ENCODE peak calls at places on chromosome 12, in five cellular contexts. One of them, this sample, is unnamed.

GRCh38 chr12:46676797-46677520 is 148.8 kb downstream of the SLC38A4 start:
- DNase-seq in left ventricle myocardium inferior: no peak
- DNase-seq in cardiac muscle cell: no peak
- DNase-seq in sigmoid colon: no peak
- DNase-seq in fibroblast of mammary gland: no peak
- DNase-seq in this sample: peak; percentile 30

GRCh38 chr12:46376579-46376978 is 4.0 kb upstream of the SLC38A2 start:
- DNase-seq in sigmoid colon: no peak
- DNase-seq in cardiac muscle cell: no peak
- DNase-seq in left ventricle myocardium inferior: no peak
- DNase-seq in fibroblast of mammary gland: no peak
- DNase-seq in this sample: no peak

GRCh38 chr12:6233121-6233971 is 33.1 kb downstream of the CD9 start:
- DNase-seq in sigmoid colon: no peak
- DNase-seq in left ventricle myocardium inferior: no peak
- DNase-seq in cardiac muscle cell: no peak
- DNase-seq in fibroblast of mammary gland: no peak
- DNase-seq in this sample: peak; percentile 77

GRCh38 chr12:76586764-76587395 is 27.3 kb upstream of the OSBPL8 start:
- DNase-seq in cardiac muscle cell: peak; percentile 72
- DNase-seq in fibroblast of mammary gland: peak; percentile 67
- DNase-seq in left ventricle myocardium inferior: no peak
- DNase-seq in sigmoid colon: no peak
- DNase-seq in this sample: no peak

GRCh38 chr12:22238211-22238610 is 96.3 kb downstream of the ST8SIA1 start:
- DNase-seq in fibroblast of mammary gland: no peak
- DNase-seq in cardiac muscle cell: no peak
- DNase-seq in left ventricle myocardium inferior: no peak
- DNase-seq in sigmoid colon: no peak
- DNase-seq in this sample: no peak

GRCh38 chr12:553216-554000 is 93.7 kb downstream of the B4GALNT3 start:
- DNase-seq in cardiac muscle cell: no peak
- DNase-seq in left ventricle myocardium inferior: no peak
- DNase-seq in sigmoid colon: no peak
- DNase-seq in fibroblast of mammary gland: no peak
- DNase-seq in this sample: no peak

GRCh38 chr12:46722737-46723136 is 103.1 kb downstream of the SLC38A4 start:
- DNase-seq in left ventricle myocardium inferior: peak; percentile 14
- DNase-seq in sigmoid colon: no peak
- DNase-seq in fibroblast of mammary gland: peak; percentile 75
- DNase-seq in cardiac muscle cell: peak; percentile 20
- DNase-seq in this sample: no peak

GRCh38 chr12:71503579-71504470 is 64.2 kb downstream of the LGR5 start:
- DNase-seq in sigmoid colon: no peak
- DNase-seq in fibroblast of mammary gland: no peak
- DNase-seq in cardiac muscle cell: no peak
- DNase-seq in left ventricle myocardium inferior: no peak
- DNase-seq in this sample: peak; percentile 4

GRCh38 chr12:78584695-78585094 is 279.9 kb upstream of the SYT1 start:
- DNase-seq in sigmoid colon: no peak
- DNase-seq in left ventricle myocardium inferior: no peak
- DNase-seq in cardiac muscle cell: peak; percentile 12
- DNase-seq in fibroblast of mammary gland: peak; percentile 45
- DNase-seq in this sample: no peak

GRCh38 chr12:17304503-17305347 is 698.8 kb upstream of the LMO3 start:
- DNase-seq in left ventricle myocardium inferior: no peak
- DNase-seq in sigmoid colon: no peak
- DNase-seq in fibroblast of mammary gland: peak; percentile 46
- DNase-seq in cardiac muscle cell: no peak
- DNase-seq in this sample: no peak

GRCh38 chr12:123139926-123140674 is 10.8 kb downstream of the PITPNM2 start:
- DNase-seq in fibroblast of mammary gland: peak; percentile 60
- DNase-seq in left ventricle myocardium inferior: no peak
- DNase-seq in cardiac muscle cell: peak; percentile 38
- DNase-seq in sigmoid colon: no peak
- DNase-seq in this sample: no peak

GRCh38 chr12:62259311-62259992 is 752 bp upstream of the USP15 start:
- DNase-seq in cardiac muscle cell: no peak
- DNase-seq in left ventricle myocardium inferior: no peak
- DNase-seq in sigmoid colon: no peak
- DNase-seq in fibroblast of mammary gland: no peak
- DNase-seq in this sample: peak; percentile 41

GRCh38 chr12:62258231-62258630 is 2.0 kb upstream of the USP15 start:
- DNase-seq in left ventricle myocardium inferior: no peak
- DNase-seq in fibroblast of mammary gland: no peak
- DNase-seq in sigmoid colon: no peak
- DNase-seq in cardiac muscle cell: no peak
- DNase-seq in this sample: no peak

GRCh38 chr12:62259993-62260732 is at the start of gene USP15:
- DNase-seq in sigmoid colon: peak; percentile 98
- DNase-seq in left ventricle myocardium inferior: peak; percentile 97
- DNase-seq in cardiac muscle cell: peak; percentile 99
- DNase-seq in fibroblast of mammary gland: peak; percentile 95
- DNase-seq in this sample: peak; percentile 98

GRCh38 chr12:62261876-62262275 is 1.7 kb downstream of the USP15 start:
- DNase-seq in fibroblast of mammary gland: no peak
- DNase-seq in sigmoid colon: no peak
- DNase-seq in left ventricle myocardium inferior: no peak
- DNase-seq in cardiac muscle cell: no peak
- DNase-seq in this sample: no peak

DNA sequence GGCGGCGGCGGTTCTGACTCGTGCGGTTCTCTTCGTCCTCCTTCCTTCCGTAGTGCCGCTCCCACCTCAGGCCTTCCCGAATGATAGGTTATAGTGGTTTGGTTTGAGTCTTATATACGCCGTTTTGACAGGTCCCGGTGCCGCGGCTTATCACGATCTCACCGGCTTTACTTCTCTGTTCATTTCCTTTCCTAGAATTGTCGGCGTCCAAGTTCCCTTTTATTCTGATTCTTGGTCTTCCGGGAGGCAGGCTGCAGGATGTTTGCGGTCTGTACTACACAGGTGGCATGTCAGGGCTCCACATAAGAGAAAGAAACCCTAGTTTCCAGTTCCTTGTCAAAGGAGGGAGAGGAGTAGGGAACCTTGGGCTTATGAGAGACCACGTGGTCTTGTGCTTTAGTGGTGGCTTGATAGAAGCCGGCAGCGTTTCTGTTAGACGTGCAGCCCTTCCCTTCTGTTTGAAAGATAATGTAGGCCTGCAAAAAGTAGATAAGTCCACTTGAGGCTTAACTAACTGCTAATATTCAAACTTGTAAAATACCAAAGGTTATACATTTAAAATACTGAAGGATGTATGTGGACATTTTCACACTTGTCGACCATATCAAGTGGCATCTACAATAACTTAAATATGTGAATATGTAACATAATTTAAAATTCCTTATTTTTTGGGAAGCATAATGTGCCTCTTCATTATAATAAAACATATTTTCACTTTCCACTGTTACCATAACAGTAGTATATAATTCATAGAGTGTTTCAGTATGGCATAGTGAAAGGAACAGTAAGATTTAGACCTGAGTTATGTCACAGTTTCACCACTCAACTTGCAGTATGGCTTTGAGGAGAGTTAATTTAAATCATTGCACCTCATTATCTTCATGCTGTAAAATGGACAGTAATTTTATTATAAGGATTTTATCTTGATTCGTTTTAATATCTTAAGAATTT is 804 bp downstream of the USP15 start:
- DNase-seq in fibroblast of mammary gland: peak; percentile 46
- DNase-seq in sigmoid colon: no peak
- DNase-seq in cardiac muscle cell: peak; percentile 50
- DNase-seq in left ventricle myocardium inferior: peak; percentile 18
- DNase-seq in this sample: no peak
- TF ChIP-seq CTCF in fibroblast of mammary gland: no peak
- TF ChIP-seq CTCF in sigmoid colon: no peak
- TF ChIP-seq CTCF in cardiac muscle cell: no peak
- TF ChIP-seq CTCF in left ventricle myocardium inferior: no peak
- TF ChIP-seq CTCF in this sample: no peak

DNA sequence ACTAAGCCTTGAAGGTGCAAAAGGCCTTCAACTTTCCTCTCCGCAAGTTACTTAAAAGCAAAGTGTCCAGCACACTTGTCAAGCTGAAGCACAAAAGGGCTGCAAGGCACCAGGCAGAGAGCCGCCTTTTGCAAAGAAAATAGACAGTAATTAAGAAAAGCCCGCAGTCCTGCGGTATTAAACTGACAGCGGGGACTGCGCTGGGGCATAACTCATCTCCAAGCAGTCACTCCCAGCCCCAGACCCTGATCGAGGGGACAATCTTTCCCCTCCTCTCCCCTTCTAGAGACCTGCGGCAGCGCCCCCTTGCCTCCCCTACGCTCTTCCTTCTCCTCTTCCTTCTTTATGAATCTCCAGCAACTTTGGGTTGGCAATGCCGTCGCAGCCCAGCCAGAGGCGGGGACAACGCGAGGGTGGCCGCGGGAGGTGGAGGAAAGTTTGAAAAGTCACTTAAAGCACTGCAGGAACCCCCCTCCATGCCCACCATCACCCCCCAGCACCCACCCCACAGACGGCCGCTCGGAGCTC is 200.9 kb upstream of the CAND1 start:
- DNase-seq in fibroblast of mammary gland: no peak
- DNase-seq in left ventricle myocardium inferior: no peak
- DNase-seq in cardiac muscle cell: no peak
- DNase-seq in sigmoid colon: no peak
- DNase-seq in this sample: no peak
- H3K4me3 ChIP-seq in fibroblast of mammary gland: peak overlapping the region; percentile 1
- H3K4me3 ChIP-seq in left ventricle myocardium inferior: peak overlapping the region; percentile 72
- H3K4me3 ChIP-seq in cardiac muscle cell: peak overlapping the region; percentile 66
- H3K4me3 ChIP-seq in sigmoid colon: peak overlapping the region; percentile 76
- H3K4me3 ChIP-seq in this sample: no peak overlapping the region

GRCh38 chr12:3901116-3901515 is 27.9 kb upstream of the PARP11 start:
- DNase-seq in cardiac muscle cell: no peak
- DNase-seq in fibroblast of mammary gland: no peak
- DNase-seq in sigmoid colon: no peak
- DNase-seq in left ventricle myocardium inferior: no peak
- DNase-seq in this sample: no peak
- TF ChIP-seq CTCF in cardiac muscle cell: no peak
- TF ChIP-seq CTCF in fibroblast of mammary gland: no peak
- TF ChIP-seq CTCF in sigmoid colon: no peak
- TF ChIP-seq CTCF in left ventricle myocardium inferior: no peak
- TF ChIP-seq CTCF in this sample: no peak

GRCh38 chr12:49955899-49956662 is 5.5 kb downstream of the AQP2 start:
- DNase-seq in cardiac muscle cell: no peak
- DNase-seq in left ventricle myocardium inferior: no peak
- DNase-seq in sigmoid colon: no peak
- DNase-seq in fibroblast of mammary gland: no peak
- DNase-seq in this sample: no peak
- H3K4me3 ChIP-seq in cardiac muscle cell: no peak overlapping the region
- H3K4me3 ChIP-seq in left ventricle myocardium inferior: no peak overlapping the region
- H3K4me3 ChIP-seq in sigmoid colon: no peak overlapping the region
- H3K4me3 ChIP-seq in fibroblast of mammary gland: no peak overlapping the region
- H3K4me3 ChIP-seq in this sample: no peak overlapping the region

GRCh38 chr12:102643871-102644551 is 163.6 kb upstream of the IGF1 start:
- DNase-seq in fibroblast of mammary gland: no peak
- DNase-seq in sigmoid colon: no peak
- DNase-seq in cardiac muscle cell: no peak
- DNase-seq in left ventricle myocardium inferior: no peak
- DNase-seq in this sample: no peak
- TF ChIP-seq CTCF in fibroblast of mammary gland: no peak
- TF ChIP-seq CTCF in sigmoid colon: no peak
- TF ChIP-seq CTCF in cardiac muscle cell: no peak
- TF ChIP-seq CTCF in left ventricle myocardium inferior: no peak
- TF ChIP-seq CTCF in this sample: no peak

DNA sequence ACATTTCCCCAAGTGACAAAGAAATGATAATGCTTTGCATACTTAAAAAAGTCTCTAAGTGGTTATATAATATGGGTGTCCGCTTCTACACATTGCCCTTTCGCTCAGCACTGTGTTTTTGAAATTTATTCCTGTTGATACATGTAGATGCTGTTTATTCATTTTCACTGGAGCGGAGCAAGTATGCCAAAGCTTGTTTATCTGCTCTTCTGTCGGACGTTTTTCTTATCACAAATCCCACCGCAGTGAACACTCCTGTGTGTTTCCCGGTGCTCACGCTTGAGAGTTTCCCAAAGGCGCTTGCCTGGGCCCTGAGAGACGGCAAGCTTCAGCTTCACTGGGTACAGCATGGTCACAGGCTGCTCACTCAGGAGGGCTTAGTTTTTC is 50.2 kb downstream of the TPCN1 start:
- DNase-seq in sigmoid colon: no peak
- DNase-seq in cardiac muscle cell: no peak
- DNase-seq in fibroblast of mammary gland: no peak
- DNase-seq in left ventricle myocardium inferior: no peak
- DNase-seq in this sample: no peak
- H3K4me3 ChIP-seq in sigmoid colon: no peak overlapping the region
- H3K4me3 ChIP-seq in cardiac muscle cell: no peak overlapping the region
- H3K4me3 ChIP-seq in fibroblast of mammary gland: no peak overlapping the region
- H3K4me3 ChIP-seq in left ventricle myocardium inferior: peak overlapping the region; percentile 30
- H3K4me3 ChIP-seq in this sample: no peak overlapping the region

DNA sequence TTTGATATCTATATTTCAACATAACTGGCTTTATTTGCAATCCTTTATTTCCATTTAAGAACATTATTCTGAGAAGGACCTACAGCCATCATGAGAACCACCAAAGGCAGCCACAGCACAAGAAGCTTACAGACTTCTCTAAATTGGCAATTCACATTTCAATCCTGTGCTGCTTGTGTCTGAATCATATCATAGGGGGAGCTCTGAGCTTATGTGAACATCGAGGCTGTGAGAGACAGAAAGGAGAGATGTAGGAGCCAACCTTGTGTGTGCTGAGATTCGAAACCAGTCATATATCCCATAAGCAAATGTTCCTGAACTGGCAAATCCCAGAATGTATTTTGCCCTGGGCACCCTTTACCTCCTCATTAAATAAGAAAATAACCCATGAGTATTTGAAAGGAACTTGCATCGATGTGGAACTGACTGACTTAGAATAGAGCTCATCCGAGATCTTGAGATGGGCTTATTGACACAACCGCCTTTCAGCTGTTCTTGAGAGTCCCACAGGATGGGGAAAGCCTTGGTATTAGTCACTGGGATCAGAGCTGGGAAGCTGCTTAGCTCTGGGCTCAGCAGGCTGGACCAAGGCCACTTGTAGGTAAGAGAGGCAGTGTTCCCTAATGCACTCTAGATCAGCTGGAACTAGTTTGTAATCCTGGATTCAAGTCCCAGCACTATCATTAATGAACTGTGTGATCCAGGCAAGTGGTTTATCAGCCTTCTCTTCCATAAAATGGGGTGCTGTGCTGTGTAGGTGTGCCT is 329.8 kb downstream of the CACNA1C start:
- DNase-seq in left ventricle myocardium inferior: no peak
- DNase-seq in cardiac muscle cell: peak; percentile 36
- DNase-seq in fibroblast of mammary gland: peak; percentile 67
- DNase-seq in sigmoid colon: no peak
- DNase-seq in this sample: no peak
- TF ChIP-seq CTCF in left ventricle myocardium inferior: peak; percentile 10
- TF ChIP-seq CTCF in cardiac muscle cell: peak; percentile 7
- TF ChIP-seq CTCF in fibroblast of mammary gland: no peak
- TF ChIP-seq CTCF in sigmoid colon: no peak
- TF ChIP-seq CTCF in this sample: no peak

GRCh38 chr12:52316290-52316689 is 4.9 kb downstream of the KRT83 start:
- DNase-seq in left ventricle myocardium inferior: no peak
- DNase-seq in cardiac muscle cell: no peak
- DNase-seq in fibroblast of mammary gland: no peak
- DNase-seq in sigmoid colon: no peak
- DNase-seq in this sample: no peak

GRCh38 chr12:52312086-52312485 is 9.1 kb downstream of the KRT83 start:
- DNase-seq in cardiac muscle cell: no peak
- DNase-seq in left ventricle myocardium inferior: no peak
- DNase-seq in fibroblast of mammary gland: no peak
- DNase-seq in sigmoid colon: no peak
- DNase-seq in this sample: no peak

GRCh38 chr12:52313461-52313860 is 7.7 kb downstream of the KRT83 start:
- DNase-seq in cardiac muscle cell: no peak
- DNase-seq in sigmoid colon: no peak
- DNase-seq in fibroblast of mammary gland: no peak
- DNase-seq in left ventricle myocardium inferior: no peak
- DNase-seq in this sample: no peak

GRCh38 chr12:52314511-52314910 is 6.7 kb downstream of the KRT83 start:
- DNase-seq in sigmoid colon: no peak
- DNase-seq in fibroblast of mammary gland: no peak
- DNase-seq in left ventricle myocardium inferior: no peak
- DNase-seq in cardiac muscle cell: no peak
- DNase-seq in this sample: no peak

GRCh38 chr12:52313926-52314325 is 7.3 kb downstream of the KRT83 start:
- DNase-seq in fibroblast of mammary gland: no peak
- DNase-seq in left ventricle myocardium inferior: no peak
- DNase-seq in sigmoid colon: no peak
- DNase-seq in cardiac muscle cell: no peak
- DNase-seq in this sample: no peak
- H3K4me3 ChIP-seq in fibroblast of mammary gland: no peak overlapping the region
- H3K4me3 ChIP-seq in left ventricle myocardium inferior: no peak overlapping the region
- H3K4me3 ChIP-seq in sigmoid colon: no peak overlapping the region
- H3K4me3 ChIP-seq in cardiac muscle cell: no peak overlapping the region
- H3K4me3 ChIP-seq in this sample: no peak overlapping the region